ENCODE peak calls at places on chromosomes 12 and 14, in nine cellular contexts. E is suprapubic skin, T is GM13977, J is AG10803, K is BE2C, V is stomach, U is left ventricle myocardium inferior, L is progenitor cell of endocrine pancreas, M is tibial nerve. W is an unnamed sample.

GRCh38 chr12:72264548-72265175 is 7.5 kb upstream of the TRHDE start:
- DNase-seq in U (no peak), T (peak; percentile 7), K (no peak), M (no peak), J (no peak), E (no peak), V (no peak), L (no peak), W (no peak)

GRCh38 chr14:31508140-31508539 is 20.3 kb upstream of the GPR33 start:
- DNase-seq in T (no peak), V (no peak), K (no peak), J (no peak), L (no peak), M (no peak), E (no peak), U (no peak), W (no peak)

GRCh38 chr12:79414252-79414651 is 276.5 kb downstream of the PAWR start:
- DNase-seq in M (no peak), J (no peak), T (no peak), V (no peak), U (no peak), K (no peak), E (no peak), L (no peak), W (no peak)

GRCh38 chr14:95045255-95045701 is 112.1 kb downstream of the DICER1 start:
- DNase-seq in M (no peak), U (no peak), T (no peak), V (peak; percentile 17), L (no peak), K (no peak), E (peak; percentile 38), J (no peak), W (no peak)

GRCh38 chr14:32754209-32754608 is 184.5 kb upstream of the NPAS3 start:
- DNase-seq in K (no peak), E (no peak), U (no peak), M (no peak), J (no peak), L (no peak), V (no peak), T (no peak), W (no peak)

GRCh38 chr14:32004300-32004699 is 72.8 kb upstream of the ARHGAP5 start:
- DNase-seq in T (no peak), M (peak; percentile 27), U (no peak), K (no peak), E (no peak), L (no peak), V (no peak), J (peak; percentile 76), W (no peak)

GRCh38 chr12:93526786-93527428 is 45.6 kb upstream of the SOCS2 start:
- DNase-seq in M (no peak), T (no peak), K (no peak), L (no peak), E (no peak), J (peak; percentile 95), V (no peak), U (no peak), W (no peak)

GRCh38 chr14:33734387-33734786 is 216.5 kb downstream of the EGLN3 start:
- DNase-seq in K (no peak), E (no peak), L (no peak), U (no peak), T (no peak), J (no peak), V (no peak), M (no peak), W (no peak)

GRCh38 chr14:80047761-80048160 is 163.5 kb downstream of the DIO2 start:
- DNase-seq in E (no peak), J (peak; percentile 1), V (no peak), M (no peak), U (no peak), T (no peak), K (no peak), L (no peak), W (no peak)

GRCh38 chr12:10802587-10802986 is at the start of gene TAS2R7:
- DNase-seq in J (no peak), U (no peak), V (no peak), L (no peak), M (no peak), E (no peak), K (no peak), T (no peak), W (no peak)

GRCh38 chr12:52537101-52537500 is 15.8 kb downstream of the KRT71 start:
- DNase-seq in V (no peak), L (no peak), U (no peak), M (no peak), E (no peak), J (no peak), K (no peak), T (no peak), W (no peak)

GRCh38 chr14:79668941-79669340 is 542.4 kb downstream of the DIO2 start:
- DNase-seq in K (no peak), M (no peak), U (no peak), T (no peak), V (no peak), E (no peak), J (no peak), L (no peak), W (no peak)

GRCh38 chr12:1706284-1707016 is 15.6 kb downstream of the ADIPOR2 start:
- DNase-seq in E (no peak), V (no peak), T (no peak), K (no peak), J (no peak), L (no peak), U (no peak), M (no peak), W (no peak)

GRCh38 chr14:101197595-101198397 is 294.3 kb upstream of the RTL1 start:
- DNase-seq in E (no peak), U (no peak), J (no peak), T (no peak), V (peak; percentile 23), K (no peak), M (no peak), L (no peak), W (no peak)

DNA sequence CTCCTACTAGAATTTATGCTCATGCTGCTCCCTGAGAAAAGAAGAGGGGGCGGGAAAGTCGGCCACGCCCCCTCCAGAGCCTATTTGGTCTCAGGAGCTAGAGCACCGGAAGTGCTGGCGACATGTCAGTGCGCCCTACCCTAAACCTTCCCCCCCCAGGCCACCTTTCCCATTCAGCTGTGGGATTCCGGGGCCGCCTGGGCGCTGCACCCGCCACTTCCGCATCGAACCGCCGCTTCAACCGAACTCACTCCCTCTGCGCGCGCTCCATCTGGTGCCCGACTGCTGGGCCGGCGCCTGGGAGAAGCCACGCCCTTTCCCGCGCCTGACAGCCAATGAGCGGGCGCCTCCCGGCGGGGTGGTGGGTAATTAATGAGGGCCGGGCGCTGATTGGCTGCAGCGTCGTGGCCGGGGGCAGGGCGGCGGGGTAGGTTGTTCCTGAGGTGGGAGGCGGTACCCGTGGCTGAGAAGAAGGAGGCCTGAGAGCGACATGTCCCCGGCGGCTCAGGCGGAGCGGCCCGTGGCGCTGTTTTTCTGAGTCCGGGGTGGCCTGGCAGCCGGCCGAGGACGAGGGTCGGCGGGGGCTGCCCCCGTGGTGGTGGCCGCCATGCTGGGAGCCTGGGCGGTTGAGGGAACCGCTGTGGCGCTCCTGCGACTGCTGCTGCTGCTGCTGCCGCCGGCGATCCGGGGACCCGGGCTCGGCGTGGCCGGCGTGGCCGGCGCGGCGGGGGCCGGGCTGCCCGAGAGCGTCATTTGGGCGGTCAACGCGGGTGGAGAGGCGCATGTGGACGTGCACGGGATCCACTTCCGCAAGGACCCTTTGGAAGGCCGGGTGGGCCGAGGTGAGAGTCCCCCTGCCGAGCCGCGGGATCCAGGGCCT is at the start of gene MLEC:
- DNase-seq in M (peak; percentile 98), V (peak; percentile 99), L (peak; percentile 94), U (peak; percentile 99), K (peak; percentile 99), E (peak; percentile 100), J (peak; percentile 96), T (peak; percentile 99), W (peak; percentile 98)
- TF ChIP-seq CTCF in M (peak; percentile 48), V (peak; percentile 28), L (no peak), U (peak; percentile 17), K (no peak), E (no peak), J (no peak), T (peak; percentile 69), W (no peak)

GRCh38 chr12:32448581-32448980 is 49.2 kb downstream of the FGD4 start:
- DNase-seq in E (no peak), K (no peak), T (no peak), U (no peak), J (no peak), L (no peak), M (no peak), V (no peak), W (no peak)
- TF ChIP-seq CTCF in E (no peak), K (peak; percentile 7), T (no peak), U (no peak), J (no peak), L (no peak), M (no peak), V (no peak), W (no peak)

DNA sequence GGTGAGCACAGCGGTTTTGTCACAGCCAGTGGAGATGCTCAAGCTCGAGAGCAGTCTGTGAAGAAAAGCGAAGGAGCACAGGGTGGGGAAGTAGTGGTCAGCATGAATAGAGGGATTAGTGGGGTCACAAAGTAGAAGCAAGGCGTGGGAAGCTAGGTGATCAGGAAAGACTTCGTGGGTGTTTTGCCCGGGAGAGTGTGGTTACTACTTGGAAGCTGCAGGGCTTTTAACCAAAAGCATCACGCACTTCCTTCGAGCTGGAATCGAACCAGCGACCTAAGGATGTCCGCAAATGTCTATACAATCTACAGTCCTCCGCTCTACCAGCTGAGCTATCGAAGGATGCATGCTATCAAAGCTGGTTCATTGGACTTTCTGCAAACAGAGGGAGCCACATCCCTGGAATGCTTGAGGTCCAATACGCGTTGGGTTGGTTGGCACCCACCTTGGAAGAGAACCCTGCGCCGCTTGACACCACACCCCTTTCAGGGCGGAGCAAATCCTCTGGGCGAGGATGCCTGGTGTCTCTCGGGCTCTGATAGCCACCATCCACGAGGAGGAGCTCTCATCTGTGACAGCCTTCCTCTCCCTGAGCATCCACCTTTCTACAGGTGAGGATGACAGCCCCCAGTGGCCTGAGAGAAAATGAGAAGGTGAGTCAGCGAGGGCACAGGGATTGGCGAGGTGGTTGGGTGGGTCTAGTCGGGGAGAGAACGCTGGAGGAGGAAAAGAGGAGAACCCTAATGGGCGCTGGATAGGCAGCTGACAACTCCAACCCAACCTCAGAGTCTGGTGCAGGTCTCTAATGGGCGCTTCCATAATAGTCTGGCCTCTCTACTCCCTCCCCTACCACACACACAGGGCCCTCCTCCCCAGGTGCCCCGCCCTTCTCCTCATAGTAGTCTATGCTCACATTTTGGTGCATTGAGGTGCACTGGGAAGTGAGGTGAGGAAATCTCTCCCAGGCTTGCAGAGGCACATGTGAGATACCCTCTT is 16.0 kb upstream of the OR6S1 start:
- DNase-seq in T (no peak), K (peak; percentile 34), E (no peak), L (no peak), M (no peak), U (no peak), J (no peak), V (no peak), W (no peak)
- TF ChIP-seq CTCF in T (peak; percentile 31), K (peak; percentile 32), E (no peak), L (peak; percentile 33), M (no peak), U (peak; percentile 11), J (no peak), V (peak; percentile 7), W (no peak)

DNA sequence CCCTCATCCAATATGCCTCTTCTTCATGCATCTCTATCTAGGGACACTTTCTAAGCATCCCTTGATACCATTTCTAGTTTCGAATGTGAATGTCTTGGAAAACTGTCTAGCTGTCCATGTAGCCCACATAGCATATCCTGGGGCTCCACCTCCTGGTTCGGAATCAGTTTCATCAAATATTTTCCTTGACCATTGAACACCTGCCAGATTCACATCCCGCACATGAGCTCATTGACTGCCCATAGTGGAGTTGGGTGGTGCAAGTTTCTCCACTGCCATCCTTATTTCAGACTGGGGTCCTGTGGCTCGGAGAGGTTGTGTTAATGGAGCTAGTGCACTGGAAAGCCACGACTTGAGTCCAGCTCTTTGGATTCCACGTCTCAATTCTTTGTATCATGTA is 58.6 kb upstream of the TMEM263 start:
- DNase-seq in T (no peak), L (no peak), M (no peak), K (peak; percentile 20), J (no peak), U (no peak), E (no peak), V (no peak), W (no peak)
- TF ChIP-seq CTCF in T (no peak), L (no peak), M (peak; percentile 29), K (peak; percentile 26), J (no peak), U (no peak), E (no peak), V (no peak), W (no peak)